ENCODE peak calls at places on chromosomes 13 and 19, in four cellular contexts. J is nucleus accumbens; W is stimulated activated CD8-positive, alpha-beta memory T cell treated with anti-CD3 and anti-CD28 coated beads, Interleukin-12 subunit alpha, Interleukin-12 subunit beta, amount 100 ng/mL, for 4 hours; I is T-helper 1 cell. O is an unnamed sample.

GRCh38 chr19:55486971-55487883 is 1.0 kb upstream of the SSC5D start:
- DNase-seq in J (peak), W (no peak), I (no peak), O (no peak)

GRCh38 chr13:36345438-36346221 is 564 bp downstream of the SPART start:
- DNase-seq in J (peak), W (peak), I (peak), O (no peak)

GRCh38 chr13:44523176-44524017 is 52.7 kb downstream of the TSC22D1 start:
- DNase-seq in J (no peak), W (no peak), I (no peak), O (no peak)

GRCh38 chr13:50106559-50106958 is 91.3 kb downstream of the KCNRG start:
- DNase-seq in J (no peak), W (no peak), I (no peak), O (no peak)

GRCh38 chr19:48290341-48290922 is 20.6 kb downstream of the ZNF114 start:
- DNase-seq in J (peak), W (no peak), I (no peak), O (no peak)

GRCh38 chr19:1010586-1011510 is 10.1 kb downstream of the TMEM259 start:
- DNase-seq in J (no peak), W (no peak), I (no peak), O (no peak)

GRCh38 chr13:22325761-22326160 is 654.9 kb downstream of the FGF9 start:
- DNase-seq in J (no peak), W (no peak), I (no peak), O (no peak)

GRCh38 chr19:6059396-6059947 is 50.8 kb downstream of the RFX2 start:
- DNase-seq in J (no peak), W (no peak), I (no peak), O (no peak)

GRCh38 chr13:48449656-48450055 is 36.7 kb upstream of the LPAR6 start:
- DNase-seq in J (no peak), W (no peak), I (no peak), O (no peak)

GRCh38 chr13:45751882-45752281 is 49.8 kb downstream of the CBY2 start:
- DNase-seq in J (no peak), W (no peak), I (no peak), O (no peak)

GRCh38 chr13:80001510-80001842 is 339.4 kb downstream of the SPRY2 start:
- DNase-seq in J (no peak), W (no peak), I (no peak), O (no peak)

GRCh38 chr13:53112522-53112921 is 83.9 kb downstream of the OLFM4 start:
- DNase-seq in J (no peak), W (no peak), I (no peak), O (no peak)

GRCh38 chr19:50467566-50467965 is 8.7 kb upstream of the EMC10 start:
- DNase-seq in J (no peak), W (no peak), I (no peak), O (no peak)

GRCh38 chr13:82717249-82717648 is 1165.0 kb downstream of the SLITRK1 start:
- DNase-seq in J (no peak), W (no peak), I (no peak), O (no peak)

GRCh38 chr19:46993622-46994021 is 26.0 kb upstream of the NPAS1 start:
- DNase-seq in J (no peak), W (no peak), I (no peak), O (no peak)

GRCh38 chr13:32849369-32849768 is 166.9 kb upstream of the KL start:
- DNase-seq in J (no peak), W (no peak), I (no peak), O (peak)

GRCh38 chr19:45471116-45471865 is 3.5 kb downstream of the FOSB start:
- DNase-seq in J (no peak), W (no peak), I (no peak), O (no peak)

GRCh38 chr19:47694466-47695273 is 18.6 kb upstream of the EHD2 start:
- DNase-seq in J (no peak), W (no peak), I (no peak), O (no peak)

GRCh38 chr19:5178051-5178450 is 162.6 kb downstream of the PTPRS start:
- DNase-seq in J (no peak), W (no peak), I (no peak), O (no peak)

GRCh38 chr13:113623491-113624234 is 34.3 kb downstream of the ATP4B start:
- DNase-seq in J (no peak), W (no peak), I (no peak), O (no peak)

GRCh38 chr13:48750588-48751383 is 97.1 kb downstream of the CYSLTR2 start:
- DNase-seq in J (no peak), W (no peak), I (no peak), O (no peak)

GRCh38 chr19:38425810-38426466 is at the start of gene RASGRP4:
- DNase-seq in J (peak), W (no peak), I (peak), O (no peak)

GRCh38 chr19:2477732-2478191 is 1.8 kb downstream of the GADD45B start:
- DNase-seq in J (peak), W (no peak), I (no peak), O (peak)

GRCh38 chr13:79679334-79679733 is 198.4 kb downstream of the NDFIP2 start:
- DNase-seq in J (peak), W (no peak), I (no peak), O (peak)

GRCh38 chr19:6465663-6466062 is 1.6 kb downstream of the CRB3 start:
- DNase-seq in J (no peak), W (no peak), I (no peak), O (no peak)

GRCh38 chr13:60267498-60268202 is 103.9 kb upstream of the DIAPH3 start:
- DNase-seq in J (no peak), W (no peak), I (no peak), O (no peak)

GRCh38 chr13:43749503-43749902 is 37.3 kb downstream of the ENOX1 start:
- DNase-seq in J (no peak), W (no peak), I (no peak), O (no peak)

GRCh38 chr19:46840157-46840942 is 10.3 kb downstream of the AP2S1 start:
- DNase-seq in J (peak), W (no peak), I (peak), O (no peak)

GRCh38 chr13:44919103-44919804 is 70.0 kb downstream of the NUFIP1 start:
- DNase-seq in J (no peak), W (no peak), I (no peak), O (no peak)

GRCh38 chr19:5338661-5339469 is 1.7 kb downstream of the PTPRS start:
- DNase-seq in J (peak), W (no peak), I (no peak), O (no peak)

GRCh38 chr19:17409990-17410389 is 4.6 kb upstream of the BST2 start:
- DNase-seq in J (no peak), W (no peak), I (no peak), O (no peak)

GRCh38 chr19:8567522-8568172 is 9.6 kb downstream of the MYO1F start:
- DNase-seq in J (peak), W (no peak), I (no peak), O (no peak)

GRCh38 chr13:24203726-24204295 is 43.3 kb downstream of the SPATA13 start:
- DNase-seq in J (no peak), W (no peak), I (no peak), O (no peak)

GRCh38 chr13:100473087-100473486 is 115.5 kb downstream of the GGACT start:
- DNase-seq in J (no peak), W (no peak), I (no peak), O (no peak)

GRCh38 chr13:32165791-32166190 is 134.2 kb downstream of the FRY start:
- DNase-seq in J (peak), W (no peak), I (no peak), O (no peak)

GRCh38 chr19:294819-295686 is 3.9 kb upstream of the PLPP2 start:
- DNase-seq in J (peak), W (no peak), I (no peak), O (peak)

GRCh38 chr13:27953671-27954405 is 15.3 kb downstream of the CDX2 start:
- DNase-seq in J (peak), W (peak), I (peak), O (peak)

GRCh38 chr13:87953381-87953780 is 282.2 kb downstream of the SLITRK5 start:
- DNase-seq in J (no peak), W (no peak), I (no peak), O (no peak)

GRCh38 chr19:55487884-55488687 is at the start of gene SSC5D:
- DNase-seq in J (peak), W (no peak), I (no peak), O (no peak)

O was measured in stimulated activated effector memory CD8-positive, alpha-beta T cell treated with anti-CD3 and anti-CD28 coated beads, Interleukin-12 subunit alpha, Interleukin-12 subunit beta, amount 100 ng/mL, for 72 hours.